ENCODE peak calls at places on chromosomes 16 and 17, in four cellular contexts. Y is breast epithelium, G is uterus, U is Peyer's patch. S is an unnamed sample.

GRCh38 chr16:86983621-86984020 is 333.6 kb downstream of the C16orf95 start:
- DNase-seq in Y (peak), G (no peak), U (no peak), S (no peak)

GRCh38 chr17:21213491-21214014 is 408 bp downstream of the TMEM11 start:
- DNase-seq in Y (no peak), G (no peak), U (peak), S (no peak)

GRCh38 chr16:31421587-31421986 is 6.6 kb downstream of the COX6A2 start:
- DNase-seq in Y (no peak), G (no peak), U (no peak), S (no peak)

GRCh38 chr17:41417576-41418015 is 6.8 kb downstream of the KRT37 start:
- DNase-seq in Y (no peak), G (no peak), U (no peak), S (no peak)

GRCh38 chr17:76956846-76957540 is 88.8 kb downstream of the MGAT5B start:
- DNase-seq in Y (no peak), G (no peak), U (no peak), S (no peak)

GRCh38 chr16:1913327-1914083 is 4.7 kb downstream of the HS3ST6 start:
- DNase-seq in Y (no peak), G (no peak), U (no peak), S (no peak)

GRCh38 chr17:7237761-7238417 is 1.4 kb downstream of the PHF23 start:
- DNase-seq in Y (no peak), G (peak), U (peak), S (no peak)

GRCh38 chr16:22346463-22346862 is 28.0 kb downstream of the CDR2 start:
- DNase-seq in Y (no peak), G (no peak), U (no peak), S (no peak)

GRCh38 chr16:8986111-8986510 is 22.4 kb upstream of the USP7 start:
- DNase-seq in Y (no peak), G (no peak), U (no peak), S (no peak)

DNA sequence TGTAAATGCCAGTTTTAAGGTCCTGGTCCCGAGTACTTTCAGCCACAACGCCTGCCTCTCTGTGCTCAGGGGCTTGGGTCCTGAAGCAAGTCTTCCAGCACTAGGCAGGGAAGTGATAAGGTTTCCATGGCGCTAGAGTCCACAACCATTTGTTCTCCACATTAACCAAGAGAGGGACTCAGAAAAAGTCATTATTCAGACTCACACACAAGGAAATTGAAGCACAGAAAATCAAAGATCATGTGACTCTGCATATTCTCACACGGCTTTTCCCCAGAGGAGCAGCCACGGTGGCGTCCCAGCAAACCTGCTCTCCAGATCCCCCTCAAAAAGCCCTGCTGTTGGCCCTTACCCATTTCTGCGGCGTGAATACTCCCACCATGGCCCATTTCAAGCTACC is 9.7 kb downstream of the ENPP7 start:
- DNase-seq in Y (no peak), G (no peak), U (no peak), S (no peak)
- TF ChIP-seq POLR2A in Y (no peak), G (no peak), U (no peak), S (no peak)

GRCh38 chr17:40287494-40288369 is at the start of gene CDC6:
- DNase-seq in Y (peak), G (peak), U (peak), S (peak)
- TF ChIP-seq POLR2A in Y (no peak), G (peak), U (no peak), S (no peak)

DNA sequence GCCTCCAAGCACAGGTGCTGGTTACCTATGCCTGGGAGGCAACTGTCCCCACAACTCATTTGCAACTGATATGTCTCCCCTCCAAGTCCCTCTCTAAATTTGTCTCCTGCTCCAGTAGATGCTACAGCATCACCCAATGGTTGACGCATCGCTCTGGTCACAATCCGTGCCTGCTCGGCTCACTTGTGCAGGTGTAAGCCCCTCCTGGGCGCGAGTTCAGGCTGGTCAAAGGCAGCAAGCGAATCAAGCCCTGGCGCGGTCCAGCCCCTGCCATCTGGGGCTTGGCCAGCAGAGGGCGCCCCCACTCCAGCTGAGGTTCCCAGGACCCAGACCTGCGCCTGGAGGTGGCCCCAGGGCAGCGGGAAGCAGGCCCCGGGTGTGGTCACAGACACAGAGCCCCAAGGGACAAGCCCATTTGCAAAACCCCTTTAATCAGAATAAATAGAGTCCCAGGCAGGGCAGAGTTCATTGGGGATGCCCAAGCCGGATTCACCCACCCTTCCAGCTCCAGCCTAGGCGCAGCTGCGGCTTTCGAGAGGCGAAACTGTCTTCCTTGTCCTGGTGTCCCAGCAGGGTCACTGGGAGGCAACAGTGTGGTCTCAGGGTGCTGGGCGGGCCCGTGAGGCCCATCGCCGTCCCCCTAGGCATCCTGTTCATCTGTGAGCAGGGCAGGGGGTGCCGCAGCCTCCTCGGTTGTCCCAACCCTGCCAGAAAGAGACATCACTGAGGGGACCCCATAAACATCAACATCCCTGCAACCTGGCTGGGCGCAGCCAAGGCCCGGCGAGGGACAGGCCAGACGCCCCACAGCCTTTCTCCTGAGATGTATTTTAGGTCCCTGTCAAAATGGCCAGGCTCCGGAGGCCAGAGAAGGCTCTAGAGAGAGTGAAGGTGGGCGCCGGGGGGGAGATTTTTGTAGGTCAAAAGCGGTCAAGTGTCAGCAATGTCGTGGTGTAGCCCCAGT is 15.8 kb downstream of the TMC6 start:
- DNase-seq in Y (peak), G (peak), U (peak), S (peak)
- TF ChIP-seq POLR2A in Y (no peak), G (no peak), U (no peak), S (no peak)

DNA sequence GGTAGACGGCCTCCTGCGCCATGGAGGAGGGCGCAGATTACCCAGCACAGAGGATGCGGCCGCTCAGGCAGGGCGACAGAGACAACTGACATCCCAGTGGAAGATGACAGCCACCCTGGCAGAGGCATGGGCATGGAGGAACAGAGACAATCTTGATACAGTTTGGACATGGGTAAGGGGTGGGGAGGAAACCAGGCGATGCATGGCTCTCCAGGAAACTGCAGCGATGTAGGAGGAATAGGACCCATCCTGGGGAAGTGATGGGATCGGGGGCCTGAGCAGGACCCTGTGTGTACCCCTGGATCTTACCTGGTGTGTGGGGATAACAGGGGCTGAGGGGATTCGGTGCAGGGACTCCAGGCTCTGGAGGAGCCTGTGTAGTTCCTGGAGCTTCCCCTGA is 4.6 kb downstream of the OSBPL7 start:
- DNase-seq in Y (no peak), G (no peak), U (no peak), S (no peak)
- TF ChIP-seq POLR2A in Y (no peak), G (no peak), U (no peak), S (no peak)